ENCODE peak calls at places on chromosomes 4 and X, in five cellular contexts. H is H9, O is neuronal stem cell, S is IMR-90, Q is H1. G is an unnamed sample.

GRCh38 chr4:180953572-180953971 is 1289.6 kb upstream of the TENM3 start:
- DNase-seq in H (peak), O (no peak), S (peak), Q (no peak), G (no peak)

GRCh38 chrX:124211312-124211942 is 121.0 kb upstream of the TEX13D start:
- DNase-seq in H (no peak), O (no peak), S (peak), Q (no peak), G (peak)

GRCh38 chr4:149605601-149606378 is 209.9 kb downstream of the IQCM start:
- DNase-seq in H (no peak), O (no peak), S (peak), Q (no peak), G (peak)

GRCh38 chrX:19129694-19130093 is 7.4 kb upstream of the ADGRG2 start:
- DNase-seq in H (no peak), O (no peak), S (no peak), Q (no peak), G (no peak)

GRCh38 chr4:181301735-181302380 is 941.3 kb upstream of the TENM3 start:
- DNase-seq in H (peak), O (no peak), S (peak), Q (peak), G (no peak)

GRCh38 chrX:18701621-18702361 is 5.7 kb upstream of the PPEF1 start:
- DNase-seq in H (no peak), O (no peak), S (peak), Q (no peak), G (peak)

GRCh38 chrX:112839856-112840255 is 775 bp downstream of the AMOT start:
- DNase-seq in H (no peak), O (no peak), S (no peak), Q (no peak), G (no peak)

GRCh38 chr4:11455201-11455835 is 26.6 kb upstream of the HS3ST1 start:
- DNase-seq in H (no peak), O (no peak), S (no peak), Q (no peak), G (no peak)

GRCh38 chr4:82954212-82954611 is 53.7 kb downstream of the THAP9 start:
- DNase-seq in H (no peak), O (no peak), S (no peak), Q (no peak), G (no peak)

GRCh38 chr4:123354701-123355100 is 41.9 kb upstream of the SPRY1 start:
- DNase-seq in H (no peak), O (no peak), S (no peak), Q (no peak), G (no peak)

GRCh38 chr4:89835413-89835812 is 1.5 kb downstream of the SNCA start:
- DNase-seq in H (no peak), O (no peak), S (no peak), Q (no peak), G (no peak)

GRCh38 chr4:112361181-112361791 is 64.1 kb downstream of the ALPK1 start:
- DNase-seq in H (peak), O (no peak), S (peak), Q (peak), G (no peak)

GRCh38 chrX:75096331-75096730 is 59.8 kb downstream of the ABCB7 start:
- DNase-seq in H (no peak), O (no peak), S (no peak), Q (no peak), G (no peak)

GRCh38 chr4:4572821-4573220 is 31.0 kb upstream of the STX18 start:
- DNase-seq in H (no peak), O (no peak), S (peak), Q (no peak), G (no peak)

GRCh38 chrX:109533005-109533404 is 3.6 kb upstream of the NXT2 start:
- DNase-seq in H (no peak), O (no peak), S (no peak), Q (no peak), G (no peak)

GRCh38 chr4:74549936-74550335 is 105.0 kb downstream of the AREG start:
- DNase-seq in H (no peak), O (no peak), S (peak), Q (no peak), G (peak)

GRCh38 chr4:90012918-90013317 is 114.3 kb upstream of the CCSER1 start:
- DNase-seq in H (no peak), O (no peak), S (no peak), Q (no peak), G (no peak)

GRCh38 chr4:82371398-82371972 is 2.3 kb downstream of the HNRNPD start:
- DNase-seq in H (no peak), O (no peak), S (peak), Q (no peak), G (peak)

GRCh38 chr4:38160487-38161207 is 200.4 kb downstream of the PTTG2 start:
- DNase-seq in H (no peak), O (peak), S (peak), Q (no peak), G (peak)

GRCh38 chr4:87529187-87529586 is at the start of gene SPARCL1:
- DNase-seq in H (no peak), O (no peak), S (no peak), Q (no peak), G (no peak)

GRCh38 chr4:183398298-183399129 is 45.9 kb upstream of the CDKN2AIP start:
- DNase-seq in H (peak), O (peak), S (peak), Q (peak), G (peak)

GRCh38 chr4:119730644-119730995 is 102.0 kb upstream of the PDE5A start:
- DNase-seq in H (no peak), O (no peak), S (peak), Q (no peak), G (peak)

DNA sequence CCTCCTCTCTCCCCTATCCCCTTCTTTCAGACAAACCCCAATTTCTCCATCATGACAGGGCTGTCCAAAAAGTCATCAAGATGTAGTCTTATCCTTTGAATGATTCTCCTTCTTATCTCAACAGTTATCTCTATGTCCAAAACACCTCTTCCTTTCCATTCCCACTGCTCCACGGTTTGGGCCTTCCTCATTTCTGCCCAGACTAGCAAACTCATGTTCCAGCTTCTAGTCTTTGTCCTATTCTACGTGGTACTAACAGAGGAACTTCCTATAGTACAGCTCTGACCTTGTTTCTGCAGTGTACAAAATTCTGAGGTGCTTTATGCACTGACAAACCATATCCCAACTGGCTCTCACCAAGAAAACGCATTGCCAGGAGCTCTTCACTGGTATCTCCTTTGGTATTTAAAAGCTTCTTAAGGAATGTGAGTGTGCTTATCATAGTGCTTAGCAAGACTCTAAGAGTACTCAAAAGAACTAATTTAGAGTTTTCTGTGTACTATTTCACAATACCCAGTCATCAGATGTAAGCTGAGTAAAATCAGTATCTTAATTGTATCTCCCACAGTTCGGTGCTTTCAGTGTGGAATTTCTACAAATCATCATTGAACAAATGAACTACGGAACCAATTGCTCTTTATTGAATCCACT is 65.5 kb downstream of the MAML3 start:
- DNase-seq in H (no peak), O (no peak), S (peak), Q (no peak), G (peak)
- H3K14ac ChIP-seq in H (no peak), O (no peak), S (peak), Q (no peak), G (no peak)

GRCh38 chrX:153973127-153974002 is 811 bp downstream of the TMEM187 start:
- DNase-seq in H (no peak), O (no peak), S (no peak), Q (no peak), G (no peak)
- H3K18ac ChIP-seq in H (peak), O (no peak), S (peak), Q (peak), G (no peak)

GRCh38 chrX:134373736-134374135 is 86.2 kb upstream of the HPRT1 start:
- DNase-seq in H (no peak), O (no peak), S (no peak), Q (no peak), G (peak)
- H4K8ac ChIP-seq in H (no peak), O (no peak), S (no peak), Q (no peak), G (no peak)

GRCh38 chr4:151690884-151691283 is 69.9 kb downstream of the GATB start:
- DNase-seq in H (no peak), O (no peak), S (no peak), Q (no peak), G (peak)

GRCh38 chr4:151688785-151689043 is 72.1 kb downstream of the GATB start:
- DNase-seq in H (no peak), O (no peak), S (no peak), Q (no peak), G (no peak)

GRCh38 chr4:151688003-151688784 is 72.6 kb downstream of the GATB start:
- DNase-seq in H (peak), O (no peak), S (peak), Q (no peak), G (peak)

GRCh38 chr4:151690164-151690856 is 70.5 kb downstream of the GATB start:
- DNase-seq in H (no peak), O (no peak), S (peak), Q (no peak), G (peak)

DNA sequence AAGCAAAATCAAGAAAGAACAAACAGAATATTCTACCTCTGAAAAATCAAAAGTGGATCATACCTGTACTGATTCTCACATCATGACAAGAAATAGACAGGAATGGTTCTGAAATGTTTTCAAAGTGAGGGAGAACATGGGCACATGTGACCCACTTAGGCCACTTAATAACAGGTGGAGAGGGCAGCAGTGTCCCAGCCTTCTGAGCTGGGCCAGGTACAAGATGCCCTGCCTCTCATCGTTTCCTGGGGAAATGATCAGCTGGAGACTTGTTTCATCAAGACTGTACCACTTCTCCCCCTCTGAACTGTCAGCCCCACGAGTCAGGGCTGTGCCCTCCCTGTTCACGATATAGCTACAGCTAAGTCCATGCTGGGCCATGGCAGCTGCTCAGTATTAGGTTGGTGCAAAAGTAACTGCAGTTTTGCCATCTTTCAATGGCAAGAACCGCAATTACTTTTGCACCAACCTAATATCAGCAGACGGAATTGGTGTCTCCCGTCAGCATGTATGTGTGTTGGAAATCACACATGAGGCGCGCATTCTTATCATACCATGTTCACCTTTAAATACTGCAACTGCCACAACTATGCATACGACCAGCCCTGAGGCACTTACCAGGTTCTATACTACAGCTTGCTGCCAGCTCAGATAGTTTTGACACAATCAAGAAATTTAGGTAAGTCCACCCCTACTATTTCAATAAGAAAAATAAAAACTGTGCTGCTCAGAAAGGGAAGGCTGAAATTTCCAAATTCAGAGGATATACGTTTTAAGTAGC is 71.4 kb downstream of the GATB start:
- DNase-seq in H (no peak), O (no peak), S (no peak), Q (no peak), G (no peak)
- H3K14ac ChIP-seq in H (no peak), O (no peak), S (peak), Q (no peak), G (no peak)

GRCh38 chr4:57916479-57916878 is 806.3 kb upstream of the IGFBP7 start:
- DNase-seq in H (no peak), O (no peak), S (no peak), Q (no peak), G (no peak)
- H3K18ac ChIP-seq in H (no peak), O (no peak), S (no peak), Q (no peak), G (no peak)

GRCh38 chr4:6442555-6442954 is 29.9 kb downstream of the PPP2R2C start:
- DNase-seq in H (no peak), O (no peak), S (no peak), Q (no peak), G (no peak)
- H4K8ac ChIP-seq in H (no peak), O (no peak), S (no peak), Q (no peak), G (no peak)

GRCh38 chrX:63350979-63351616 is at the start of gene SPIN4:
- DNase-seq in H (peak), O (peak), S (peak), Q (peak), G (peak)
- H3K14ac ChIP-seq in H (peak), O (no peak), S (peak), Q (no peak), G (no peak)